ENCODE peak calls at places on chromosomes 3 and 15, in nine cellular contexts. One of them, this sample, is unnamed.

GRCh38 chr3:140344601-140345000 is 333.3 kb upstream of the TRIM42 start:
- DNase-seq in uterus: no peak
- DNase-seq in tibial artery: no peak
- DNase-seq in progenitor cell of endocrine pancreas: no peak
- DNase-seq in NB4: no peak
- DNase-seq in lower lobe of right lung: no peak
- DNase-seq in foreskin fibroblast: no peak
- DNase-seq in stomach: no peak
- DNase-seq in endodermal cell: peak
- DNase-seq in this sample: no peak

GRCh38 chr3:180934638-180935037 is 22.2 kb downstream of the FXR1 start:
- DNase-seq in endodermal cell: no peak
- DNase-seq in lower lobe of right lung: no peak
- DNase-seq in foreskin fibroblast: no peak
- DNase-seq in NB4: no peak
- DNase-seq in progenitor cell of endocrine pancreas: no peak
- DNase-seq in stomach: no peak
- DNase-seq in tibial artery: no peak
- DNase-seq in uterus: no peak
- DNase-seq in this sample: no peak

GRCh38 chr3:188646592-188646991 is 492.6 kb downstream of the LPP start:
- DNase-seq in NB4: peak
- DNase-seq in progenitor cell of endocrine pancreas: no peak
- DNase-seq in uterus: no peak
- DNase-seq in foreskin fibroblast: peak
- DNase-seq in stomach: no peak
- DNase-seq in lower lobe of right lung: no peak
- DNase-seq in tibial artery: no peak
- DNase-seq in endodermal cell: no peak
- DNase-seq in this sample: no peak

GRCh38 chr3:64686446-64686908 is 1.3 kb downstream of the ADAMTS9 start:
- DNase-seq in progenitor cell of endocrine pancreas: peak
- DNase-seq in NB4: no peak
- DNase-seq in tibial artery: no peak
- DNase-seq in endodermal cell: no peak
- DNase-seq in stomach: peak
- DNase-seq in lower lobe of right lung: peak
- DNase-seq in uterus: no peak
- DNase-seq in foreskin fibroblast: peak
- DNase-seq in this sample: peak

GRCh38 chr3:44885618-44886017 is 11.2 kb downstream of the TGM4 start:
- DNase-seq in tibial artery: no peak
- DNase-seq in lower lobe of right lung: no peak
- DNase-seq in foreskin fibroblast: peak
- DNase-seq in endodermal cell: peak
- DNase-seq in NB4: peak
- DNase-seq in uterus: no peak
- DNase-seq in progenitor cell of endocrine pancreas: no peak
- DNase-seq in stomach: no peak
- DNase-seq in this sample: no peak

GRCh38 chr15:58361291-58361759 is 70.5 kb upstream of the LIPC start:
- DNase-seq in uterus: no peak
- DNase-seq in stomach: no peak
- DNase-seq in NB4: peak
- DNase-seq in progenitor cell of endocrine pancreas: no peak
- DNase-seq in tibial artery: no peak
- DNase-seq in endodermal cell: no peak
- DNase-seq in foreskin fibroblast: peak
- DNase-seq in lower lobe of right lung: no peak
- DNase-seq in this sample: no peak

GRCh38 chr3:11370134-11370533 is 97.9 kb downstream of the ATG7 start:
- DNase-seq in endodermal cell: no peak
- DNase-seq in uterus: no peak
- DNase-seq in stomach: no peak
- DNase-seq in progenitor cell of endocrine pancreas: no peak
- DNase-seq in foreskin fibroblast: no peak
- DNase-seq in lower lobe of right lung: no peak
- DNase-seq in tibial artery: no peak
- DNase-seq in NB4: no peak
- DNase-seq in this sample: no peak

GRCh38 chr3:117628896-117629295 is 919.3 kb downstream of the TUSC7 start:
- DNase-seq in stomach: peak
- DNase-seq in lower lobe of right lung: no peak
- DNase-seq in endodermal cell: no peak
- DNase-seq in uterus: peak
- DNase-seq in NB4: no peak
- DNase-seq in progenitor cell of endocrine pancreas: no peak
- DNase-seq in foreskin fibroblast: peak
- DNase-seq in tibial artery: no peak
- DNase-seq in this sample: no peak

GRCh38 chr15:52787549-52788098 is 2.5 kb downstream of the ONECUT1 start:
- DNase-seq in stomach: no peak
- DNase-seq in uterus: no peak
- DNase-seq in NB4: no peak
- DNase-seq in foreskin fibroblast: no peak
- DNase-seq in tibial artery: no peak
- DNase-seq in progenitor cell of endocrine pancreas: no peak
- DNase-seq in endodermal cell: peak
- DNase-seq in lower lobe of right lung: no peak
- DNase-seq in this sample: no peak

GRCh38 chr15:52728899-52729298 is 49.7 kb upstream of the ATOSA start:
- DNase-seq in NB4: no peak
- DNase-seq in uterus: no peak
- DNase-seq in progenitor cell of endocrine pancreas: no peak
- DNase-seq in lower lobe of right lung: no peak
- DNase-seq in endodermal cell: no peak
- DNase-seq in stomach: no peak
- DNase-seq in foreskin fibroblast: peak
- DNase-seq in tibial artery: no peak
- DNase-seq in this sample: no peak

GRCh38 chr3:153855772-153856171 is 265.4 kb upstream of the ARHGEF26 start:
- DNase-seq in endodermal cell: peak
- DNase-seq in uterus: no peak
- DNase-seq in NB4: no peak
- DNase-seq in progenitor cell of endocrine pancreas: no peak
- DNase-seq in foreskin fibroblast: no peak
- DNase-seq in tibial artery: no peak
- DNase-seq in lower lobe of right lung: no peak
- DNase-seq in stomach: no peak
- DNase-seq in this sample: no peak
- TF ChIP-seq CTCF in endodermal cell: peak
- TF ChIP-seq CTCF in uterus: no peak
- TF ChIP-seq CTCF in NB4: no peak
- TF ChIP-seq CTCF in progenitor cell of endocrine pancreas: no peak
- TF ChIP-seq CTCF in foreskin fibroblast: no peak
- TF ChIP-seq CTCF in tibial artery: no peak
- TF ChIP-seq CTCF in lower lobe of right lung: no peak
- TF ChIP-seq CTCF in stomach: no peak
- TF ChIP-seq CTCF in this sample: no peak

GRCh38 chr15:80992436-80992835 is 2.8 kb upstream of the MESD start:
- DNase-seq in uterus: no peak
- DNase-seq in foreskin fibroblast: no peak
- DNase-seq in tibial artery: no peak
- DNase-seq in progenitor cell of endocrine pancreas: no peak
- DNase-seq in NB4: no peak
- DNase-seq in endodermal cell: no peak
- DNase-seq in lower lobe of right lung: no peak
- DNase-seq in stomach: no peak
- DNase-seq in this sample: no peak

GRCh38 chr15:80998252-80998651 is 2.5 kb upstream of the TLNRD1 start:
- DNase-seq in progenitor cell of endocrine pancreas: no peak
- DNase-seq in endodermal cell: no peak
- DNase-seq in stomach: no peak
- DNase-seq in NB4: no peak
- DNase-seq in uterus: no peak
- DNase-seq in lower lobe of right lung: no peak
- DNase-seq in foreskin fibroblast: no peak
- DNase-seq in tibial artery: no peak
- DNase-seq in this sample: no peak

GRCh38 chr15:80997692-80998091 is 3.0 kb upstream of the TLNRD1 start:
- DNase-seq in lower lobe of right lung: no peak
- DNase-seq in stomach: no peak
- DNase-seq in NB4: no peak
- DNase-seq in uterus: no peak
- DNase-seq in tibial artery: no peak
- DNase-seq in endodermal cell: no peak
- DNase-seq in foreskin fibroblast: peak
- DNase-seq in progenitor cell of endocrine pancreas: no peak
- DNase-seq in this sample: no peak

GRCh38 chr15:80999623-81000036 is 1.1 kb upstream of the TLNRD1 start:
- DNase-seq in stomach: peak
- DNase-seq in uterus: no peak
- DNase-seq in foreskin fibroblast: no peak
- DNase-seq in lower lobe of right lung: peak
- DNase-seq in progenitor cell of endocrine pancreas: no peak
- DNase-seq in endodermal cell: peak
- DNase-seq in tibial artery: no peak
- DNase-seq in NB4: peak
- DNase-seq in this sample: peak

DNA sequence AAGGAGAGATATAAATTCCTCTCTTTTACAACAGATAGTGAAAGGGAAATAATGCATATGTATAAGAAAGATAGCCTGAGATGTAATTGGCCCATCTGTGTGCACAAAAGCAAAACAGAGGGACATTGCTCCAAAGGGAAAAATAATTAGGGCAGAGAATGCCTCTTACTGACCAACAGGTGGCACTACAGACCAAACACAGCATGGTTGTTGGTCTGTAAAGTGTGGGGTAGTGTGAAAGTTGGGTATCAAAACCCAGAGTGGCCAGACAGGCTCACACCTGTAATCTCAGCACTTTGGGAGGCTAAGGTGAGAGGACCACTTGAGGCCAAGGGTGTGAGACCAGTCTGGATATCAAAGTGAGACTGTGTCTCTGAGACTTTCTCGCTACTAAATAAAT is 4.5 kb upstream of the TLNRD1 start:
- DNase-seq in tibial artery: no peak
- DNase-seq in lower lobe of right lung: no peak
- DNase-seq in endodermal cell: no peak
- DNase-seq in foreskin fibroblast: peak
- DNase-seq in progenitor cell of endocrine pancreas: no peak
- DNase-seq in uterus: no peak
- DNase-seq in NB4: peak
- DNase-seq in stomach: no peak
- DNase-seq in this sample: no peak
- TF ChIP-seq CTCF in tibial artery: no peak
- TF ChIP-seq CTCF in lower lobe of right lung: peak
- TF ChIP-seq CTCF in endodermal cell: peak
- TF ChIP-seq CTCF in foreskin fibroblast: peak
- TF ChIP-seq CTCF in progenitor cell of endocrine pancreas: peak
- TF ChIP-seq CTCF in uterus: no peak
- TF ChIP-seq CTCF in NB4: peak
- TF ChIP-seq CTCF in stomach: no peak
- TF ChIP-seq CTCF in this sample: peak

GRCh38 chr15:31975446-31976229 is 54.7 kb upstream of the CHRNA7 start:
- DNase-seq in lower lobe of right lung: no peak
- DNase-seq in NB4: peak
- DNase-seq in tibial artery: no peak
- DNase-seq in endodermal cell: peak
- DNase-seq in uterus: no peak
- DNase-seq in progenitor cell of endocrine pancreas: no peak
- DNase-seq in stomach: no peak
- DNase-seq in foreskin fibroblast: peak
- DNase-seq in this sample: no peak
- TF ChIP-seq CTCF in lower lobe of right lung: no peak
- TF ChIP-seq CTCF in NB4: no peak
- TF ChIP-seq CTCF in tibial artery: no peak
- TF ChIP-seq CTCF in endodermal cell: peak
- TF ChIP-seq CTCF in uterus: no peak
- TF ChIP-seq CTCF in progenitor cell of endocrine pancreas: peak
- TF ChIP-seq CTCF in stomach: no peak
- TF ChIP-seq CTCF in foreskin fibroblast: no peak
- TF ChIP-seq CTCF in this sample: no peak

GRCh38 chr3:43215684-43216336 is 70.5 kb upstream of the SNRK start:
- DNase-seq in foreskin fibroblast: no peak
- DNase-seq in tibial artery: no peak
- DNase-seq in NB4: no peak
- DNase-seq in progenitor cell of endocrine pancreas: no peak
- DNase-seq in endodermal cell: no peak
- DNase-seq in uterus: no peak
- DNase-seq in lower lobe of right lung: no peak
- DNase-seq in stomach: no peak
- DNase-seq in this sample: no peak
- TF ChIP-seq CTCF in foreskin fibroblast: no peak
- TF ChIP-seq CTCF in tibial artery: no peak
- TF ChIP-seq CTCF in NB4: peak
- TF ChIP-seq CTCF in progenitor cell of endocrine pancreas: no peak
- TF ChIP-seq CTCF in endodermal cell: peak
- TF ChIP-seq CTCF in uterus: no peak
- TF ChIP-seq CTCF in lower lobe of right lung: peak
- TF ChIP-seq CTCF in stomach: no peak
- TF ChIP-seq CTCF in this sample: no peak

GRCh38 chr3:69425249-69425648 is 39.4 kb upstream of the FRMD4B start:
- DNase-seq in endodermal cell: peak
- DNase-seq in lower lobe of right lung: no peak
- DNase-seq in foreskin fibroblast: peak
- DNase-seq in NB4: peak
- DNase-seq in tibial artery: no peak
- DNase-seq in stomach: no peak
- DNase-seq in uterus: no peak
- DNase-seq in progenitor cell of endocrine pancreas: no peak
- DNase-seq in this sample: no peak
- TF ChIP-seq CTCF in endodermal cell: peak
- TF ChIP-seq CTCF in lower lobe of right lung: peak
- TF ChIP-seq CTCF in foreskin fibroblast: peak
- TF ChIP-seq CTCF in NB4: peak
- TF ChIP-seq CTCF in tibial artery: peak
- TF ChIP-seq CTCF in stomach: peak
- TF ChIP-seq CTCF in uterus: peak
- TF ChIP-seq CTCF in progenitor cell of endocrine pancreas: peak
- TF ChIP-seq CTCF in this sample: peak

DNA sequence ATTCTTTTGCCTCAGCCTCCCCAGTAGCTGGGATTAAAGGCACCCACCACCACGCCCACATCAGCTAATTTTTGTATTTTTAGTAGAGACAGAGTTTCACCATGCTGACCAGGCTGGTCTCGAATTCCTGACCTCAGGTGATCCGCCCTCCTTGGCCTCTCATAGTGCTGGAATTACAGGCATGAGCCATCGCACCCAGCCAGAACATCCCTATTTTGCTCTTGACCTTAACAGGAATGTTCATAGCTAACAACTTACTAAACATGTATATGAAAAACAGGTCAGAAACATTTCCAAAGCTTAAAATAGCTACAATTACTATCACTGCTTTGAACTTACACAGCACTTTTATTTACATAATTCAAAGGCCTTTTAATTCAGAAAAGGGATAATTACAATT is 33.7 kb downstream of the UQCC5 start:
- DNase-seq in progenitor cell of endocrine pancreas: no peak
- DNase-seq in endodermal cell: no peak
- DNase-seq in uterus: no peak
- DNase-seq in NB4: no peak
- DNase-seq in tibial artery: no peak
- DNase-seq in lower lobe of right lung: no peak
- DNase-seq in stomach: no peak
- DNase-seq in foreskin fibroblast: peak
- DNase-seq in this sample: no peak
- TF ChIP-seq CTCF in progenitor cell of endocrine pancreas: no peak
- TF ChIP-seq CTCF in endodermal cell: no peak
- TF ChIP-seq CTCF in uterus: no peak
- TF ChIP-seq CTCF in NB4: no peak
- TF ChIP-seq CTCF in tibial artery: no peak
- TF ChIP-seq CTCF in lower lobe of right lung: no peak
- TF ChIP-seq CTCF in stomach: no peak
- TF ChIP-seq CTCF in foreskin fibroblast: no peak
- TF ChIP-seq CTCF in this sample: no peak

This sample was measured in left lung.